ENCODE peak calls at places on chromosomes 7 and 10, in seven cellular contexts. One of them, this sample, is unnamed.

GRCh38 chr7:131106681-131107342 is 220.9 kb upstream of the MKLN1 start:
- DNase-seq in body of pancreas: peak
- DNase-seq in IMR-90: no peak
- DNase-seq in small intestine: peak
- DNase-seq in A673: peak
- DNase-seq in sigmoid colon: peak
- DNase-seq in mesendoderm: peak
- DNase-seq in this sample: peak

GRCh38 chr7:46613116-46613515 is 692.0 kb upstream of the IGFBP3 start:
- DNase-seq in IMR-90: no peak
- DNase-seq in A673: no peak
- DNase-seq in sigmoid colon: no peak
- DNase-seq in body of pancreas: no peak
- DNase-seq in small intestine: no peak
- DNase-seq in mesendoderm: no peak
- DNase-seq in this sample: no peak

GRCh38 chr10:14086596-14086995 is 244.1 kb downstream of the FRMD4A start:
- DNase-seq in IMR-90: peak
- DNase-seq in body of pancreas: no peak
- DNase-seq in mesendoderm: no peak
- DNase-seq in small intestine: no peak
- DNase-seq in sigmoid colon: no peak
- DNase-seq in A673: no peak
- DNase-seq in this sample: no peak

GRCh38 chr7:33195264-33195663 is 65.9 kb downstream of the BBS9 start:
- DNase-seq in IMR-90: peak
- DNase-seq in sigmoid colon: no peak
- DNase-seq in body of pancreas: no peak
- DNase-seq in A673: no peak
- DNase-seq in small intestine: no peak
- DNase-seq in mesendoderm: no peak
- DNase-seq in this sample: no peak

GRCh38 chr10:16776896-16777295 is 40.3 kb downstream of the RSU1 start:
- DNase-seq in body of pancreas: no peak
- DNase-seq in IMR-90: peak
- DNase-seq in sigmoid colon: no peak
- DNase-seq in mesendoderm: no peak
- DNase-seq in A673: no peak
- DNase-seq in small intestine: no peak
- DNase-seq in this sample: no peak

GRCh38 chr7:82578430-82578829 is 134.9 kb upstream of the CACNA2D1 start:
- DNase-seq in mesendoderm: no peak
- DNase-seq in sigmoid colon: no peak
- DNase-seq in A673: no peak
- DNase-seq in body of pancreas: no peak
- DNase-seq in IMR-90: peak
- DNase-seq in small intestine: peak
- DNase-seq in this sample: no peak

GRCh38 chr7:148699772-148700629 is 1.3 kb downstream of the CUL1 start:
- DNase-seq in small intestine: peak
- DNase-seq in body of pancreas: no peak
- DNase-seq in A673: peak
- DNase-seq in sigmoid colon: no peak
- DNase-seq in mesendoderm: peak
- DNase-seq in IMR-90: peak
- DNase-seq in this sample: peak

GRCh38 chr7:98993024-98993897 is 114.9 kb downstream of the TRRAP start:
- DNase-seq in small intestine: no peak
- DNase-seq in mesendoderm: peak
- DNase-seq in IMR-90: no peak
- DNase-seq in A673: no peak
- DNase-seq in sigmoid colon: peak
- DNase-seq in body of pancreas: no peak
- DNase-seq in this sample: peak

GRCh38 chr10:132387723-132388210 is 9.2 kb upstream of the PWWP2B start:
- DNase-seq in sigmoid colon: peak
- DNase-seq in body of pancreas: peak
- DNase-seq in A673: peak
- DNase-seq in IMR-90: peak
- DNase-seq in small intestine: peak
- DNase-seq in mesendoderm: peak
- DNase-seq in this sample: peak

GRCh38 chr10:96275685-96276418 is 4.5 kb upstream of the BLNK start:
- DNase-seq in sigmoid colon: no peak
- DNase-seq in mesendoderm: no peak
- DNase-seq in IMR-90: no peak
- DNase-seq in small intestine: peak
- DNase-seq in A673: no peak
- DNase-seq in body of pancreas: peak
- DNase-seq in this sample: no peak

GRCh38 chr7:1241510-1242128 is 8.9 kb downstream of the UNCX start:
- DNase-seq in A673: no peak
- DNase-seq in IMR-90: no peak
- DNase-seq in sigmoid colon: no peak
- DNase-seq in mesendoderm: no peak
- DNase-seq in small intestine: no peak
- DNase-seq in body of pancreas: no peak
- DNase-seq in this sample: peak

GRCh38 chr10:70232859-70233108 is 445 bp downstream of the PPA1 start:
- DNase-seq in mesendoderm: no peak
- DNase-seq in A673: no peak
- DNase-seq in sigmoid colon: no peak
- DNase-seq in body of pancreas: no peak
- DNase-seq in small intestine: no peak
- DNase-seq in IMR-90: no peak
- DNase-seq in this sample: no peak

GRCh38 chr7:108839091-108839490 is 269.4 kb downstream of the DNAJB9 start:
- DNase-seq in IMR-90: no peak
- DNase-seq in mesendoderm: no peak
- DNase-seq in body of pancreas: no peak
- DNase-seq in sigmoid colon: no peak
- DNase-seq in small intestine: no peak
- DNase-seq in A673: peak
- DNase-seq in this sample: no peak

GRCh38 chr10:21517983-21518628 is 7.4 kb downstream of the SKIDA1 start:
- DNase-seq in body of pancreas: no peak
- DNase-seq in sigmoid colon: no peak
- DNase-seq in mesendoderm: peak
- DNase-seq in IMR-90: peak
- DNase-seq in A673: peak
- DNase-seq in small intestine: no peak
- DNase-seq in this sample: peak

GRCh38 chr7:128458956-128459355 is 3.3 kb downstream of the HILPDA start:
- DNase-seq in body of pancreas: no peak
- DNase-seq in sigmoid colon: no peak
- DNase-seq in mesendoderm: no peak
- DNase-seq in A673: no peak
- DNase-seq in small intestine: no peak
- DNase-seq in IMR-90: no peak
- DNase-seq in this sample: no peak

GRCh38 chr10:786666-787512 is 97.4 kb upstream of the DIP2C start:
- DNase-seq in small intestine: no peak
- DNase-seq in sigmoid colon: peak
- DNase-seq in A673: no peak
- DNase-seq in body of pancreas: no peak
- DNase-seq in IMR-90: no peak
- DNase-seq in mesendoderm: no peak
- DNase-seq in this sample: no peak

GRCh38 chr10:75400769-75401568 is 595 bp downstream of the ZNF503 start:
- DNase-seq in mesendoderm: peak
- DNase-seq in sigmoid colon: peak
- DNase-seq in IMR-90: peak
- DNase-seq in small intestine: peak
- DNase-seq in A673: no peak
- DNase-seq in body of pancreas: peak
- DNase-seq in this sample: peak

GRCh38 chr10:112716076-112716475 is 234.0 kb upstream of the TCF7L2 start:
- DNase-seq in A673: no peak
- DNase-seq in IMR-90: no peak
- DNase-seq in sigmoid colon: no peak
- DNase-seq in body of pancreas: no peak
- DNase-seq in mesendoderm: no peak
- DNase-seq in small intestine: no peak
- DNase-seq in this sample: no peak

GRCh38 chr10:112715581-112715980 is 234.5 kb upstream of the TCF7L2 start:
- DNase-seq in mesendoderm: no peak
- DNase-seq in body of pancreas: no peak
- DNase-seq in small intestine: peak
- DNase-seq in A673: no peak
- DNase-seq in sigmoid colon: no peak
- DNase-seq in IMR-90: no peak
- DNase-seq in this sample: no peak

GRCh38 chr10:112713411-112713810 is 236.6 kb upstream of the TCF7L2 start:
- DNase-seq in body of pancreas: no peak
- DNase-seq in sigmoid colon: no peak
- DNase-seq in A673: no peak
- DNase-seq in small intestine: no peak
- DNase-seq in IMR-90: peak
- DNase-seq in mesendoderm: peak
- DNase-seq in this sample: no peak

GRCh38 chr10:112720178-112720577 is 229.9 kb upstream of the TCF7L2 start:
- DNase-seq in A673: no peak
- DNase-seq in small intestine: no peak
- DNase-seq in body of pancreas: no peak
- DNase-seq in sigmoid colon: no peak
- DNase-seq in mesendoderm: no peak
- DNase-seq in IMR-90: no peak
- DNase-seq in this sample: no peak

GRCh38 chr10:112716924-112717348 is 233.1 kb upstream of the TCF7L2 start:
- DNase-seq in IMR-90: peak
- DNase-seq in body of pancreas: no peak
- DNase-seq in sigmoid colon: no peak
- DNase-seq in mesendoderm: peak
- DNase-seq in small intestine: peak
- DNase-seq in A673: no peak
- DNase-seq in this sample: no peak
- H3K27ac ChIP-seq in IMR-90: no peak
- H3K27ac ChIP-seq in body of pancreas: no peak
- H3K27ac ChIP-seq in sigmoid colon: no peak
- H3K27ac ChIP-seq in mesendoderm: no peak
- H3K27ac ChIP-seq in small intestine: no peak
- H3K27ac ChIP-seq in A673: no peak
- H3K27ac ChIP-seq in this sample: no peak

DNA sequence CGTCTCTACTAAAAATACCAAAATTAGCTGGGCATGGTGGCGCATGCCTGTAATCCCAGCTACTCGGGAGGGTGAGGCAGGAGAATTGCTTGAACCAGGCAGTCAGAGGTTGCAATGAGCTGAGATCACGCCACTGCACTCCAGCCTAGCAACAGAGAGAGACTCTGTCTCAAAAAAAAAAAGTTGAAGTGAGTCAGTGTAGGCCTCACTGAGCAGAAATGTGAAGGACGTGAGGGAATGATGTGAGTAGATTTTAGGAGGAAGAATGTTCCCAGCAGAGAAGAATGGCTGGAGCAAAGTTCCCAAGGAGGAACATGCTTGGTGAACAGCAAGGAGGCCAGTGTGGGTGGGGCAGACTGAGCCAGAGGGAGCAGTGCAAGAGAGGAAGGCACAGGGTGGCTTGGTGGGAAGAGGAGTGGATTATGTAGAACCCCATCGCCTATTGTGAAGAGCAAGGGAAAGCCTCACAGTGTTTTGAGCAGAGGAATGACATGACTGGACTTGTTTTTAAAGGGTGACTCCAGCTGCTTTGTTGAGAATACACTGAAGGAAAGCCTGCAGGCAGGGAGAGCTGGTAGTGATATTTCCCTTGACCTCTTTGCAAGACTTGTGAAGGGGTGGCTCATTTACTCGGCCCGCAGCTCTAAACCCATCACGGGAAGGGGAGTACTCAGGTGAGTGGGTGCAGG is 708.7 kb downstream of the SUGCT start:
- DNase-seq in body of pancreas: no peak
- DNase-seq in sigmoid colon: no peak
- DNase-seq in small intestine: no peak
- DNase-seq in IMR-90: peak
- DNase-seq in A673: no peak
- DNase-seq in mesendoderm: no peak
- DNase-seq in this sample: no peak
- H3K27ac ChIP-seq in body of pancreas: no peak
- H3K27ac ChIP-seq in sigmoid colon: no peak
- H3K27ac ChIP-seq in small intestine: no peak
- H3K27ac ChIP-seq in IMR-90: peak
- H3K27ac ChIP-seq in A673: no peak
- H3K27ac ChIP-seq in mesendoderm: no peak
- H3K27ac ChIP-seq in this sample: no peak

GRCh38 chr10:102222798-102223197 is 3.3 kb upstream of the ELOVL3 start:
- DNase-seq in small intestine: no peak
- DNase-seq in IMR-90: no peak
- DNase-seq in sigmoid colon: no peak
- DNase-seq in mesendoderm: no peak
- DNase-seq in A673: no peak
- DNase-seq in body of pancreas: no peak
- DNase-seq in this sample: no peak

GRCh38 chr10:102226542-102226870 is 407 bp downstream of the ELOVL3 start:
- DNase-seq in small intestine: no peak
- DNase-seq in IMR-90: no peak
- DNase-seq in body of pancreas: no peak
- DNase-seq in sigmoid colon: no peak
- DNase-seq in A673: no peak
- DNase-seq in mesendoderm: no peak
- DNase-seq in this sample: no peak

GRCh38 chr10:102227050-102227449 is 951 bp downstream of the ELOVL3 start:
- DNase-seq in sigmoid colon: no peak
- DNase-seq in A673: peak
- DNase-seq in mesendoderm: no peak
- DNase-seq in body of pancreas: no peak
- DNase-seq in IMR-90: peak
- DNase-seq in small intestine: no peak
- DNase-seq in this sample: no peak

GRCh38 chr10:102229810-102230263 is 3.7 kb downstream of the ELOVL3 start:
- DNase-seq in small intestine: peak
- DNase-seq in body of pancreas: peak
- DNase-seq in IMR-90: peak
- DNase-seq in mesendoderm: peak
- DNase-seq in sigmoid colon: peak
- DNase-seq in A673: peak
- DNase-seq in this sample: peak

GRCh38 chr10:102225646-102226541 is at the start of gene ELOVL3:
- DNase-seq in sigmoid colon: peak
- DNase-seq in body of pancreas: peak
- DNase-seq in small intestine: peak
- DNase-seq in IMR-90: peak
- DNase-seq in mesendoderm: peak
- DNase-seq in A673: peak
- DNase-seq in this sample: peak
- H3K27ac ChIP-seq in sigmoid colon: peak
- H3K27ac ChIP-seq in body of pancreas: peak
- H3K27ac ChIP-seq in small intestine: peak
- H3K27ac ChIP-seq in IMR-90: peak
- H3K27ac ChIP-seq in mesendoderm: no peak
- H3K27ac ChIP-seq in A673: peak
- H3K27ac ChIP-seq in this sample: no peak

DNA sequence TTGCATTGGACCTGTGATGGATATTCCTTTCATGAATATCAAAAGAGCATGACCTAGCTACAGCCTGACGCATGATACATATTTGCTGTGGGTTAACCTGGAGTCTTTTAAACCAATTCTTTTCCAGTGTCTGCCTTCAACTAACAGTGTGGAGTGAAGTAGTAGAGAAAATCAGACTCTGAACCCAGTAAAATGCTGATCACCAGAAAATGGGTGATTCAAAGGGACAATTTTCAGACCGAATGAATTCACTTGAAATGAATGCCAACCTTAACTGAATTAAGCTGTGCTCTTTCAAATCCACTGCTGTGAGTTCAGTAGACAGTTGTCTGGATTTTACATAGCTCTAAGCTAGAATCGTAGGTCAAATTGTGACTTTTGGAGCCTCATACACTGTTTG is 123.0 kb downstream of the CDK14 start:
- DNase-seq in sigmoid colon: no peak
- DNase-seq in IMR-90: no peak
- DNase-seq in A673: no peak
- DNase-seq in small intestine: peak
- DNase-seq in mesendoderm: no peak
- DNase-seq in body of pancreas: no peak
- DNase-seq in this sample: no peak
- H3K27ac ChIP-seq in sigmoid colon: no peak
- H3K27ac ChIP-seq in IMR-90: no peak
- H3K27ac ChIP-seq in A673: peak
- H3K27ac ChIP-seq in small intestine: no peak
- H3K27ac ChIP-seq in mesendoderm: no peak
- H3K27ac ChIP-seq in body of pancreas: peak
- H3K27ac ChIP-seq in this sample: no peak